ENCODE peak calls at places on chromosomes 11 and 22, in six cellular contexts. F, H, J, L, T and Q are unnamed samples.
A peak's percentile ranks its signal among the peaks of the same experiment; 100 is the strongest.

GRCh38 chr11:109421981-109422590 is at the start of gene C11orf87:
- DNase-seq in F (peak; percentile 38), H (peak; percentile 65), J (no peak), L (peak; percentile 16), T (peak; percentile 8), Q (no peak)

GRCh38 chr11:2612884-2613571 is 86.8 kb downstream of the KCNQ1OT1 start:
- DNase-seq in F (no peak), H (no peak), J (no peak), L (no peak), T (no peak), Q (peak; percentile 35)

GRCh38 chr11:26276798-26277424 is 55.0 kb upstream of the ANO3 start:
- DNase-seq in F (peak; percentile 49), H (peak; percentile 74), J (peak; percentile 56), L (peak; percentile 69), T (peak; percentile 82), Q (peak; percentile 62)

GRCh38 chr11:61587541-61587941 is 6.7 kb upstream of the SYT7 start:
- DNase-seq in F (peak; percentile 44), H (peak; percentile 22), J (no peak), L (no peak), T (peak; percentile 26), Q (peak; percentile 66)

GRCh38 chr11:93967944-93968343 is 53.2 kb upstream of the HEPHL1 start:
- DNase-seq in F (no peak), H (no peak), J (no peak), L (no peak), T (no peak), Q (no peak)

GRCh38 chr11:30012346-30012745 is 4.5 kb downstream of the KCNA4 start:
- DNase-seq in F (no peak), H (no peak), J (no peak), L (no peak), T (no peak), Q (no peak)

GRCh38 chr22:37369536-37369935 is 57.7 kb downstream of the ELFN2 start:
- DNase-seq in F (no peak), H (no peak), J (no peak), L (no peak), T (no peak), Q (no peak)

GRCh38 chr22:32665676-32666075 is 135.8 kb upstream of the TIMP3 start:
- DNase-seq in F (peak; percentile 22), H (no peak), J (no peak), L (no peak), T (no peak), Q (no peak)

GRCh38 chr11:26105762-26106423 is 226.0 kb upstream of the ANO3 start:
- DNase-seq in F (no peak), H (no peak), J (no peak), L (no peak), T (no peak), Q (no peak)

GRCh38 chr11:85746640-85747039 is 60.6 kb upstream of the CCDC89 start:
- DNase-seq in F (no peak), H (no peak), J (no peak), L (no peak), T (no peak), Q (no peak)

GRCh38 chr11:76841923-76842452 is 18.7 kb upstream of the ACER3 start:
- DNase-seq in F (no peak), H (no peak), J (no peak), L (no peak), T (no peak), Q (no peak)

GRCh38 chr11:12727556-12728070 is 53.4 kb downstream of the TEAD1 start:
- DNase-seq in F (peak; percentile 54), H (no peak), J (no peak), L (no peak), T (peak; percentile 65), Q (no peak)